ENCODE peak calls at places on chromosomes 4 and X, in seven cellular contexts. S is HepG2, A is prostate gland, L is osteoblast, V is neuronal stem cell, N is IMR-90, Q is tibial artery. H is an unnamed sample. For H3K4me1, the result is how much of the 10 kb centered on the place peaks cover.

GRCh38 chr4:3229964-3230363 is 19.0 kb upstream of the MSANTD1 start:
- DNase-seq in S (no peak), A (no peak), L (peak), V (no peak), N (no peak), Q (no peak), H (no peak)

GRCh38 chr4:24091632-24092240 is 201.9 kb upstream of the PPARGC1A start:
- DNase-seq in S (peak), A (no peak), L (peak), V (no peak), N (peak), Q (no peak), H (no peak)

GRCh38 chr4:172515266-172515879 is 653.2 kb upstream of the GALNT7 start:
- DNase-seq in S (no peak), A (no peak), L (no peak), V (no peak), N (peak), Q (no peak), H (no peak)

GRCh38 chrX:140525448-140525847 is 20.6 kb upstream of the SOX3 start:
- DNase-seq in S (no peak), A (no peak), L (no peak), V (no peak), N (peak), Q (no peak), H (no peak)

GRCh38 chr4:21512351-21512750 is 436.2 kb downstream of the KCNIP4 start:
- DNase-seq in S (no peak), A (peak), L (no peak), V (peak), N (peak), Q (no peak), H (no peak)

GRCh38 chrX:18890724-18891560 is 93.0 kb downstream of the PHKA2 start:
- DNase-seq in S (no peak), A (no peak), L (no peak), V (no peak), N (no peak), Q (no peak), H (no peak)

GRCh38 chr4:171517883-171518282 is 295.3 kb upstream of the GALNTL6 start:
- DNase-seq in S (no peak), A (no peak), L (no peak), V (no peak), N (no peak), Q (no peak), H (no peak)

GRCh38 chr4:108965031-108965430 is 202.2 kb upstream of the ETNPPL start:
- DNase-seq in S (no peak), A (no peak), L (no peak), V (no peak), N (no peak), Q (no peak), H (no peak)

GRCh38 chr4:127505203-127505602 is 127.6 kb upstream of the INTU start:
- DNase-seq in S (no peak), A (no peak), L (no peak), V (no peak), N (peak), Q (no peak), H (no peak)

GRCh38 chr4:131258361-131258760 is 1890.7 kb upstream of the PCDH10 start:
- DNase-seq in S (no peak), A (no peak), L (no peak), V (no peak), N (no peak), Q (no peak), H (no peak)

GRCh38 chr4:112266823-112267222 is 18.9 kb downstream of the TIFA start:
- DNase-seq in S (no peak), A (no peak), L (no peak), V (no peak), N (peak), Q (no peak), H (no peak)

GRCh38 chr4:125368684-125369083 is 53.9 kb downstream of the FAT4 start:
- DNase-seq in S (no peak), A (no peak), L (peak), V (no peak), N (peak), Q (no peak), H (no peak)

GRCh38 chr4:83011779-83012630 is 1.4 kb upstream of the LIN54 start:
- DNase-seq in S (no peak), A (peak), L (peak), V (no peak), N (peak), Q (peak), H (peak)

GRCh38 chrX:150362599-150363481 is at the start of gene MAMLD1:
- DNase-seq in S (no peak), A (peak), L (peak), V (no peak), N (peak), Q (peak), H (peak)

GRCh38 chrX:154458116-154458953 is at the start of gene PLXNA3:
- DNase-seq in S (no peak), A (no peak), L (peak), V (peak), N (no peak), Q (no peak), H (no peak)

GRCh38 chr4:10721616-10722015 is 37.0 kb upstream of the CLNK start:
- DNase-seq in S (no peak), A (no peak), L (no peak), V (no peak), N (no peak), Q (no peak), H (no peak)

GRCh38 chr4:26885912-26886274 is 25.3 kb downstream of the STIM2 start:
- DNase-seq in S (no peak), A (peak), L (no peak), V (no peak), N (no peak), Q (no peak), H (peak)

GRCh38 chr4:146957252-146957651 is 11.6 kb upstream of the TTC29 start:
- DNase-seq in S (no peak), A (no peak), L (no peak), V (no peak), N (peak), Q (no peak), H (no peak)

GRCh38 chr4:13403833-13404232 is 80.3 kb downstream of the RAB28 start:
- DNase-seq in S (no peak), A (no peak), L (no peak), V (no peak), N (no peak), Q (no peak), H (no peak)

GRCh38 chrX:34810364-34810763 is 132.2 kb upstream of the FAM47B start:
- DNase-seq in S (no peak), A (no peak), L (peak), V (no peak), N (peak), Q (no peak), H (no peak)

GRCh38 chr4:148057425-148058020 is 325.6 kb downstream of the ARHGAP10 start:
- DNase-seq in S (no peak), A (no peak), L (no peak), V (no peak), N (no peak), Q (no peak), H (no peak)
- H3K4me1 ChIP-seq in S (under half), A (under half), L (under half), V (under half), N (under half), Q (under half), H (under half)

GRCh38 chrX:70088281-70088680 is 26.0 kb downstream of the OTUD6A start:
- DNase-seq in S (no peak), A (no peak), L (no peak), V (no peak), N (peak), Q (no peak), H (no peak)
- H3K27ac ChIP-seq in S (no peak), A (no peak), L (no peak), V (no peak), N (peak), Q (no peak), H (no peak)

GRCh38 chr4:52246834-52247233 is 195.7 kb downstream of the SPATA18 start:
- DNase-seq in S (no peak), A (no peak), L (no peak), V (no peak), N (no peak), Q (no peak), H (no peak)
- H3K4me1 ChIP-seq in S (under half), A (under half), L (under half), V (under half), N (under half), Q (under half), H (under half)

GRCh38 chrX:70434914-70435586 is 9.6 kb upstream of the DLG3 start:
- DNase-seq in S (no peak), A (no peak), L (peak), V (no peak), N (peak), Q (peak), H (no peak)
- H3K27ac ChIP-seq in S (no peak), A (no peak), L (peak), V (no peak), N (peak), Q (peak), H (no peak)

GRCh38 chrX:11437642-11438379 is 144.6 kb downstream of the AMELX start:
- DNase-seq in S (peak), A (no peak), L (no peak), V (no peak), N (peak), Q (peak), H (no peak)

GRCh38 chrX:11438380-11438723 is 145.1 kb downstream of the AMELX start:
- DNase-seq in S (no peak), A (no peak), L (no peak), V (no peak), N (no peak), Q (no peak), H (no peak)

GRCh38 chrX:11435568-11435967 is 142.4 kb downstream of the AMELX start:
- DNase-seq in S (no peak), A (no peak), L (peak), V (no peak), N (peak), Q (no peak), H (no peak)

GRCh38 chrX:11431833-11432232 is 138.6 kb downstream of the AMELX start:
- DNase-seq in S (no peak), A (no peak), L (no peak), V (no peak), N (no peak), Q (no peak), H (no peak)

GRCh38 chrX:11434607-11435006 is 141.4 kb downstream of the AMELX start:
- DNase-seq in S (no peak), A (no peak), L (no peak), V (no peak), N (no peak), Q (no peak), H (no peak)
- H3K4me1 ChIP-seq in S (under half), A (under half), L (under half), V (under half), N (under half), Q (under half), H (under half)

GRCh38 chr4:133574248-133574647 is 425.2 kb downstream of the PCDH10 start:
- DNase-seq in S (no peak), A (no peak), L (no peak), V (no peak), N (no peak), Q (no peak), H (no peak)
- H3K27ac ChIP-seq in S (no peak), A (no peak), L (no peak), V (no peak), N (no peak), Q (no peak), H (no peak)

DNA sequence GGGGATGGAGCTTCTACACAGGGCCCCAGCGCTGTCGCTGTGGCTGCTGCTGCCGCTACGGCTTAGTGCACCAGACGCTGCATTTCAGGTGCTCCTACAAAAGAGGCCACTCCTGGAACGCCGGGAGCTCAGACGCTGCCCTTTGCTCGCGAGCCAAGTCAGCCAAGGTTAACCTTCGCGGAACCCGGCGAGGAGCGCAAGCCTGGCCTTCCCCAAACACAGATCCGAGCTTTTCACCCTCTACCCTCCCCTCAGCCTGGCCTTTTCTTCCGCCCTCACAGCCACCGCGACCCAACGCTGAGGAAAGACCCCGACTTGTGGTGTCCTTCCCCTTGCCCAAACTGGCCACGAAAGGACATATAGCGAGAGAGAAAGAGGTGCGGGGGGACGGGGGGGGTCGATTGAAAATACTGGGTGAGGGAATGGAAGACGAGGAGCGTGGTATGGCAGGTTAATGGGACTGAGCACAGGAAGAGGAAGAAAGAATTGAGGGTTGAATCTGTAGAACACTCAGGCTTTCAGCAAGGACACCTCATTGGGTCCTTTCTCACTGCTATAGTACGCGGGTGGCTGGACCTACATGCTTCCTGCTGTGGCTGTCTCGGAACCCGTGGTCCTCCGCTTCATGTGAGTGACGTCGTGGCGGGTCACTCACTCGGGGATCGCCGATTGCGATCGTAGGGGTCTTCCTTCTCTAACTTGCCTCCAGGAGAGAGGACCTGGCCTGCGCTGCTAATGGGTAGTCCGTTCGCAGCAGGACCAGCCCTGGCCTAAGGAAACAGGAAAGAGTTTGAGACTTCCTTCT is at the start of the genes AIMP1 and TBCK:
- DNase-seq in S (peak), A (peak), L (peak), V (peak), N (peak), Q (peak), H (peak)
- H3K4me1 ChIP-seq in S (half or more), A (under half), L (under half), V (under half), N (under half), Q (under half), H (under half)

H was measured in colonic mucosa.